ENCODE peak calls at places on chromosomes 6 and 20, in seven cellular contexts. F, Y, K, V, Z, X and M are unnamed samples.

GRCh38 chr6:3919130-3919628 is 70.0 kb downstream of the FAM50B start:
- DNase-seq in Y (no peak), F (no peak), Z (no peak), V (no peak), X (peak), K (no peak), M (no peak)

GRCh38 chr6:25244865-25245264 is 34.3 kb upstream of the CARMIL1 start:
- DNase-seq in Z (no peak), F (no peak), Y (no peak), K (no peak), X (no peak), V (no peak), M (no peak)

GRCh38 chr6:105892577-105893262 is 193.4 kb upstream of the PRDM1 start:
- DNase-seq in X (no peak), K (no peak), Y (no peak), V (no peak), Z (no peak), F (no peak), M (no peak)

GRCh38 chr6:75933387-75933975 is 139.0 kb downstream of the IMPG1 start:
- DNase-seq in Z (no peak), F (no peak), K (no peak), Y (no peak), V (no peak), X (peak), M (no peak)

GRCh38 chr6:25392372-25392771 is 113.2 kb downstream of the CARMIL1 start:
- DNase-seq in F (no peak), V (no peak), Z (no peak), X (no peak), Y (no peak), K (no peak), M (no peak)

GRCh38 chr20:11901127-11901526 is 16.6 kb upstream of the BTBD3 start:
- DNase-seq in X (no peak), F (peak), Y (no peak), K (peak), V (no peak), Z (no peak), M (no peak)

GRCh38 chr6:42136508-42137191 is 5.8 kb downstream of the C6orf132 start:
- DNase-seq in K (peak), F (peak), Y (no peak), X (peak), V (no peak), Z (no peak), M (no peak)

GRCh38 chr20:19964289-19965263 is 52.6 kb upstream of the NAA20 start:
- DNase-seq in X (no peak), F (peak), K (peak), Y (no peak), V (no peak), Z (peak), M (no peak)

GRCh38 chr20:43686820-43687219 is 19.9 kb downstream of the MYBL2 start:
- DNase-seq in F (no peak), V (no peak), K (no peak), Z (no peak), X (no peak), Y (no peak), M (no peak)

GRCh38 chr20:474581-474980 is 12.2 kb upstream of the TBC1D20 start:
- DNase-seq in V (no peak), F (no peak), Y (no peak), Z (no peak), X (no peak), K (no peak), M (no peak)

GRCh38 chr20:2741881-2742280 is 49.3 kb downstream of the EBF4 start:
- DNase-seq in V (no peak), Z (no peak), Y (no peak), X (no peak), F (no peak), K (no peak), M (no peak)

GRCh38 chr6:15444881-15445280 is 199.0 kb downstream of the JARID2 start:
- DNase-seq in K (no peak), V (no peak), F (no peak), Y (no peak), Z (no peak), X (no peak), M (no peak)

GRCh38 chr20:53157443-53158408 is 185.6 kb downstream of the TSHZ2 start:
- DNase-seq in K (peak), V (no peak), Z (peak), X (no peak), Y (peak), F (peak), M (peak)

GRCh38 chr20:31740208-31740607 is 1.1 kb downstream of the TPX2 start:
- DNase-seq in F (peak), X (no peak), V (no peak), Z (no peak), K (no peak), Y (no peak), M (no peak)

GRCh38 chr6:15870354-15871043 is 207.7 kb upstream of the DTNBP1 start:
- DNase-seq in X (no peak), Z (no peak), V (no peak), K (no peak), Y (no peak), F (peak), M (no peak)

GRCh38 chr6:43578748-43579147 is 2.8 kb downstream of the POLH start:
- DNase-seq in F (no peak), Z (no peak), Y (no peak), X (no peak), V (no peak), K (no peak), M (no peak)

GRCh38 chr20:13251556-13251955 is 30.5 kb downstream of the ISM1 start:
- DNase-seq in Z (no peak), K (no peak), F (no peak), V (no peak), Y (no peak), X (no peak), M (no peak)

GRCh38 chr6:451847-452246 is 60.3 kb downstream of the IRF4 start:
- DNase-seq in Y (no peak), Z (no peak), X (no peak), V (no peak), F (no peak), K (no peak), M (no peak)

GRCh38 chr6:25930532-25931410 is at the start of gene SLC17A2:
- DNase-seq in Z (no peak), K (no peak), V (no peak), X (no peak), Y (no peak), F (no peak), M (no peak)

GRCh38 chr20:44187054-44187762 is at the start of gene JPH2:
- DNase-seq in Y (no peak), Z (peak), V (no peak), X (peak), F (peak), K (no peak), M (no peak)

GRCh38 chr20:63005862-63006564 is 751 bp downstream of the BHLHE23 start:
- DNase-seq in F (no peak), X (peak), Z (no peak), Y (no peak), K (no peak), V (no peak), M (no peak)

GRCh38 chr6:71419954-71420692 is 131.5 kb downstream of the OGFRL1 start:
- DNase-seq in V (peak), Y (peak), Z (peak), F (no peak), K (no peak), X (peak), M (no peak)

GRCh38 chr20:46174469-46175126 is 56.5 kb downstream of the CD40 start:
- DNase-seq in Y (peak), K (no peak), V (no peak), X (peak), F (peak), Z (peak), M (peak)

GRCh38 chr6:150613269-150613668 is 13.6 kb downstream of the PLEKHG1 start:
- DNase-seq in V (no peak), F (no peak), Z (no peak), K (no peak), Y (no peak), X (no peak), M (no peak)

GRCh38 chr6:2810092-2810671 is 31.5 kb downstream of the SERPINB1 start:
- DNase-seq in K (no peak), F (no peak), V (no peak), X (no peak), Y (no peak), Z (no peak), M (no peak)

GRCh38 chr20:44691424-44692423 is 23.4 kb upstream of the CCN5 start:
- DNase-seq in F (no peak), K (no peak), X (no peak), Z (peak), V (no peak), Y (no peak), M (no peak)

GRCh38 chr6:17986656-17987575 is 519 bp downstream of the KIF13A start:
- DNase-seq in V (peak), X (peak), K (no peak), Z (peak), Y (peak), F (peak), M (peak)

GRCh38 chr6:41767112-41767946 is 12.4 kb downstream of the FRS3 start:
- DNase-seq in K (peak), Z (peak), F (peak), X (peak), V (no peak), Y (no peak), M (no peak)

GRCh38 chr20:58081842-58082241 is 146.6 kb downstream of the ANKRD60 start:
- DNase-seq in Y (no peak), V (no peak), F (no peak), K (no peak), Z (no peak), X (no peak), M (no peak)

GRCh38 chr6:10383312-10384063 is 31.4 kb downstream of the TFAP2A start:
- DNase-seq in V (no peak), F (no peak), K (no peak), Y (no peak), X (no peak), Z (no peak), M (no peak)

GRCh38 chr6:87210979-87211378 is 55.6 kb downstream of the ZNF292 start:
- DNase-seq in K (no peak), Z (no peak), V (no peak), X (no peak), F (no peak), Y (no peak), M (no peak)

GRCh38 chr6:43698584-43699349 is 11.2 kb upstream of the MRPS18A start:
- DNase-seq in Z (peak), V (no peak), F (peak), K (no peak), X (peak), Y (no peak), M (no peak)

GRCh38 chr6:14635195-14635594 is 517.6 kb downstream of the CD83 start:
- DNase-seq in V (no peak), F (no peak), Y (no peak), Z (no peak), K (no peak), X (no peak), M (no peak)

GRCh38 chr6:163554663-163555062 is 140.1 kb downstream of the QKI start:
- DNase-seq in K (no peak), Y (peak), F (peak), Z (peak), X (peak), V (no peak), M (no peak)

GRCh38 chr6:163548624-163549023 is 134.1 kb downstream of the QKI start:
- DNase-seq in V (no peak), Y (no peak), K (no peak), F (no peak), Z (no peak), X (no peak), M (no peak)

DNA sequence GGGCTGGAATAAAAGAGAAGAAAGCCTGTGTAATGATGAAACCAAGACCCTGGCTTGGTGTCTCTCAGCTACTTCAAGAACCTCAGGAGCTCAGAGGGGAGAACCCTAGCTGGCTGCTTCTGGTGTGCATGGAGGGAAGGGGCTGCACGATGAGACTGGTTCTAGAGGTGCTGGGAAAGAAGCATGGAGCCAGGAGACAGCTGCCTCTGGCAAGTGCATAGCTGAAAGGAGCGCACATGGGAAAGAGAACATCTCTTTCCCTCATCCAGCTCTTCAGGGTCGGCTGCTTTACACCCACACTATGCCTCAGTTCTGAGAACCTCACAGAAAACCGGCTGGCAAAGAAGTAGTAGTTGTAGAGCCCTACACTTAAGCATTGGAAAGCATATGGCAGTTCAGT is 139.5 kb downstream of the QKI start:
- DNase-seq in K (no peak), Z (no peak), V (no peak), F (no peak), X (no peak), Y (no peak), M (no peak)
- H3K27ac ChIP-seq in K (no peak), Z (no peak), V (peak), F (no peak), X (peak), Y (peak), M (no peak)

DNA sequence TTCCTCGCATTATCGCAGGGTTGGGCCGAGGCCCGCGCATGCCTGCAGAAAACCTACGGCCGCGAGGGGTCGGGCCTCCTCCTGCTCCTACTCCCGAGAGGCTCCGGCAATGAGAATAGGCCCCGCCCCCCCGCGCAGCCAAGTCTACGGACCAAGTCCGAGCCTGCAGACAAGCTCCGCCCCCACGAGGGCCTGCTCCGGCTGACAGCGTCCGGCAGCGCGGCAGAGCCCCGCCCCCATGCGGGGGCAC is 3.1 kb upstream of the GPSM3 start:
- DNase-seq in Y (peak), K (peak), F (peak), X (peak), Z (peak), V (peak), M (peak)
- H3K27ac ChIP-seq in Y (peak), K (no peak), F (peak), X (peak), Z (no peak), V (peak), M (peak)

DNA sequence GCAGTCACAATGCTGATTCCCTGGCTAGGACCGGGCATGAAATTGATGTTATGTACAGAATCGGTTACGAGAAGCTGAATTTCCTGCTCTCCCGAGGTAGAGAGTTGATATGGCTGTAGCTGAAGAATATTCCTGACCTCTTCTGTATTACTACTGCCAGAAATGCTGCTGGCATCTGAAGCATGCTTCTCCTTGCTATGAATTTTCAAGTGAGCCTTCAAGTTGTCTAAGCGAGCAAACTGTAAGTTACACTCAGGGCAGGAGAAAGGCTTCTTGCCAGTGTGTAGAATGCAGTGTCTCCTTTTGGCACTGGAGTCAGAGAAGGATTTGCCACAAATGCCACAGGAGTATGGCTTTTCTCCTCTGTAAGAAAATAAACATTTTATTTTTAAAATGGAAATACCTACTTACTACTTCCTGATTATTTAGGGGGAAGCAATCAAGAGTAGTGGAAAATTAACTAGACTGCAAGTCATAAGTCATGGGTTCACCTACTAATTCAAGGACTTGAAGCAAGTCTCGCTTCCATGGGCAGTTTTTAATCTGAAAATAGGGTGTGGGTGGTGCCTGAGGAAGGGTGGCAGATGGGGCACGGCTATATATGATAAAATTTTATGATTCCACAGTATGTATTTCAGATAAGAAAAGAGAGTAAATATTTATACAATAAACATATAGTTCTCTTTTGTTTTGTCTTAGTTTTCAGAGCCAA is 10.8 kb upstream of the MICAL1 start:
- DNase-seq in F (no peak), X (peak), Z (no peak), K (no peak), Y (no peak), V (no peak), M (no peak)
- H3K27ac ChIP-seq in F (no peak), X (peak), Z (no peak), K (no peak), Y (peak), V (peak), M (peak)

DNA sequence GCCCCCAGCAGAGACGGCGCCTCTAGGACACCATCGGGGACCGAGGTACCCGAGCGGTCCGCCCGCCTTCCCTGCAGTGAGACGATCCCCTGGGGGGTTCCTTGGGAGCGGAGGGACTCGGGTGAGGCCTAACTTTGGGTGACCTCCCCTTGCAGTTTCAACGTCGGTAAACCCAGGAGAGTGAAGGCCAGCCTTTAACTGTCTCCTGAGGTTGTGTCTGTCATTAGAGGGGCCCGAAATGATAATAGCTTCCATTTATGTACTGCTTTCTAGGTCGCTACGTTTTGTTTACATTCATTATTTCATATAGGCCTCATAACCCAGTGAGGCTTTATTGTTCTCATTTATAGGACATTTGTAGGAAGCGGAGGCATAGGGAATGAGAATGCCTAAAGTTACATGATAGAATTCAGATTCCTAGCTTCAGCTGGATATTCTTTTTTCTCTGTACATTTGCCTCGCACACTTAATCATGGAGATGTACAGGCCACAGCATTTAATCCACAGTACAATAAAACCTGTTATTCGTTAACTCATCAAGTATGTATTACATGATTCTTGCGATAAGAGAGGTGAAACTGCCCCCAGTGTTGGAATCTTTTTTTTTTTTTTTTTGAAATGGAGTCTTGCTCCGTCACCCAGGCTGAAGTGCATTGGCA is 998 bp downstream of the C6orf136 start:
- DNase-seq in X (no peak), F (no peak), Z (no peak), Y (no peak), K (no peak), V (no peak), M (no peak)
- H3K27ac ChIP-seq in X (peak), F (peak), Z (no peak), Y (peak), K (no peak), V (peak), M (peak)